ENCODE peak calls at places on chromosomes 1 and 21, in eight cellular contexts. D is CD8-positive, alpha-beta T cell; K is A549; B is suprapubic skin; H is aorta; N is lung; L is stomach; M is CD8-positive, alpha-beta memory T cell. R is an unnamed sample. For H3K9me3, the result is how much of the 10 kb centered on the place peaks cover.

GRCh38 chr1:213507472-213508223 is 456.6 kb downstream of the RPS6KC1 start:
- DNase-seq in K (no peak), H (no peak), D (no peak), B (no peak), M (no peak), L (no peak), N (no peak), R (no peak)

GRCh38 chr1:224205438-224205840 is 22.4 kb downstream of the DEGS1 start:
- DNase-seq in N (no peak), L (no peak), K (no peak), M (no peak), H (no peak), B (no peak), D (no peak), R (peak)

GRCh38 chr1:43776043-43776761 is 68.9 kb downstream of the ST3GAL3 start:
- DNase-seq in L (no peak), K (no peak), M (no peak), B (no peak), N (no peak), D (no peak), H (no peak), R (no peak)

GRCh38 chr1:10641976-10642375 is 154.5 kb downstream of the CASZ1 start:
- DNase-seq in H (no peak), D (no peak), M (no peak), L (no peak), K (no peak), N (no peak), B (no peak), R (no peak)

GRCh38 chr1:55987491-55988255 is 591.7 kb downstream of the PLPP3 start:
- DNase-seq in H (no peak), N (no peak), B (no peak), L (no peak), K (no peak), M (no peak), D (no peak), R (no peak)

GRCh38 chr1:154726903-154727302 is 118.9 kb upstream of the ADAR start:
- DNase-seq in H (no peak), M (no peak), B (no peak), K (no peak), L (no peak), D (no peak), N (no peak), R (no peak)

GRCh38 chr1:15916916-15917315 is 59.0 kb downstream of the ZBTB17 start:
- DNase-seq in H (no peak), N (no peak), L (no peak), M (no peak), D (no peak), K (no peak), B (no peak), R (no peak)

GRCh38 chr1:155205035-155205434 is 2.7 kb downstream of the THBS3 start:
- DNase-seq in L (no peak), D (no peak), M (peak), B (no peak), H (peak), N (no peak), K (no peak), R (no peak)

GRCh38 chr1:2166695-2167094 is 27.9 kb downstream of the FAAP20 start:
- DNase-seq in B (no peak), M (no peak), K (no peak), N (no peak), L (no peak), H (no peak), D (no peak), R (no peak)

GRCh38 chr1:151165281-151165737 is 393 bp downstream of the LYSMD1 start:
- DNase-seq in N (peak), M (peak), B (no peak), K (peak), L (no peak), H (peak), D (no peak), R (no peak)

GRCh38 chr1:36864182-36865079 is 169.9 kb downstream of the GRIK3 start:
- DNase-seq in M (no peak), N (no peak), H (no peak), D (no peak), B (no peak), L (no peak), K (no peak), R (no peak)

GRCh38 chr1:231781887-231782286 is 155.3 kb downstream of the DISC1 start:
- DNase-seq in H (no peak), N (no peak), M (no peak), B (no peak), D (no peak), L (no peak), K (no peak), R (no peak)

GRCh38 chr1:77796695-77797405 is 17.4 kb downstream of the MIGA1 start:
- DNase-seq in B (no peak), M (no peak), D (no peak), N (no peak), L (no peak), K (no peak), H (no peak), R (no peak)

GRCh38 chr1:234331511-234331910 is 41.7 kb upstream of the COA6 start:
- DNase-seq in L (no peak), M (no peak), H (no peak), K (no peak), B (no peak), D (no peak), N (no peak), R (no peak)

GRCh38 chr1:215679231-215679630 is 112.1 kb downstream of the KCTD3 start:
- DNase-seq in D (no peak), L (no peak), K (no peak), N (no peak), M (no peak), H (no peak), B (no peak), R (no peak)

GRCh38 chr1:44819594-44820327 is 11.4 kb downstream of the BTBD19 start:
- DNase-seq in D (peak), M (peak), H (peak), L (peak), N (peak), B (peak), K (peak), R (peak)

GRCh38 chr1:220300442-220301121 is 28.3 kb upstream of the RAB3GAP2 start:
- DNase-seq in D (no peak), L (peak), K (no peak), H (peak), N (peak), B (peak), M (no peak), R (peak)

GRCh38 chr1:184945034-184945433 is 29.3 kb downstream of the NIBAN1 start:
- DNase-seq in M (no peak), H (no peak), K (no peak), B (no peak), D (no peak), L (no peak), N (no peak), R (no peak)

GRCh38 chr1:85864727-85865126 is 156.5 kb upstream of the ZNHIT6 start:
- DNase-seq in D (no peak), N (no peak), B (no peak), K (no peak), M (no peak), L (no peak), H (no peak), R (no peak)

GRCh38 chr1:237366667-237367066 is 324.7 kb downstream of the RYR2 start:
- DNase-seq in D (no peak), H (no peak), K (no peak), N (no peak), L (no peak), B (no peak), M (no peak), R (no peak)

GRCh38 chr1:20048563-20048962 is 21.4 kb upstream of the PLA2G5 start:
- DNase-seq in K (no peak), H (no peak), M (no peak), B (no peak), L (no peak), N (no peak), D (no peak), R (no peak)

GRCh38 chr1:156578006-156578405 is 1.5 kb upstream of the TTC24 start:
- DNase-seq in D (no peak), L (no peak), N (no peak), B (no peak), K (no peak), M (no peak), H (no peak), R (no peak)

GRCh38 chr1:113540328-113540727 is 150.0 kb downstream of the MAGI3 start:
- DNase-seq in B (no peak), K (no peak), M (no peak), H (no peak), L (no peak), D (no peak), N (no peak), R (no peak)

GRCh38 chr21:15015622-15016471 is 49.0 kb downstream of the NRIP1 start:
- DNase-seq in N (no peak), B (no peak), D (no peak), L (no peak), K (peak), H (no peak), M (no peak), R (peak)

GRCh38 chr1:40849801-40850592 is 12.2 kb downstream of the CITED4 start:
- DNase-seq in M (peak), N (peak), D (peak), H (peak), L (peak), B (no peak), K (peak), R (peak)

GRCh38 chr21:39065912-39066311 is 117.3 kb downstream of the PSMG1 start:
- DNase-seq in B (no peak), M (no peak), N (no peak), D (no peak), K (no peak), H (no peak), L (no peak), R (no peak)

GRCh38 chr1:101250656-101251272 is 13.9 kb downstream of the S1PR1 start:
- DNase-seq in M (no peak), H (no peak), B (no peak), D (no peak), K (no peak), N (no peak), L (no peak), R (no peak)

GRCh38 chr1:231414260-231415016 is 7.6 kb downstream of the EGLN1 start:
- DNase-seq in B (no peak), N (no peak), D (no peak), M (no peak), L (no peak), H (no peak), K (no peak), R (no peak)

GRCh38 chr1:214899908-214900470 is 182.5 kb upstream of the KCNK2 start:
- DNase-seq in K (peak), D (no peak), H (no peak), L (no peak), B (no peak), M (no peak), N (no peak), R (no peak)

GRCh38 chr21:42232176-42232825 is 13.4 kb downstream of the ABCG1 start:
- DNase-seq in N (no peak), D (no peak), K (no peak), H (no peak), M (no peak), B (no peak), L (no peak), R (no peak)

GRCh38 chr1:226945106-226945857 is 5.2 kb downstream of the COQ8A start:
- DNase-seq in N (no peak), B (no peak), M (no peak), K (no peak), D (no peak), H (no peak), L (peak), R (no peak)

GRCh38 chr1:97254731-97255463 is 533.3 kb downstream of the PTBP2 start:
- DNase-seq in H (no peak), K (no peak), N (no peak), L (no peak), B (no peak), M (no peak), D (no peak), R (no peak)

GRCh38 chr21:46122241-46122671 is 24.3 kb downstream of the COL6A2 start:
- DNase-seq in H (peak), M (peak), B (no peak), D (no peak), N (no peak), K (peak), L (peak), R (peak)

GRCh38 chr1:190679032-190679431 is 201.4 kb upstream of the BRINP3 start:
- DNase-seq in H (no peak), D (no peak), L (no peak), N (no peak), K (no peak), B (no peak), M (no peak), R (no peak)

GRCh38 chr1:217661407-217661806 is 30.3 kb downstream of the SPATA17 start:
- DNase-seq in D (no peak), M (no peak), B (no peak), L (no peak), H (no peak), N (no peak), K (no peak), R (no peak)

GRCh38 chr1:180932373-180932772 is 19.7 kb downstream of the KIAA1614 start:
- DNase-seq in L (no peak), K (no peak), B (no peak), M (no peak), D (no peak), N (no peak), H (no peak), R (no peak)
- H3K9me3 ChIP-seq in L (under half), K (under half), B (under half), M (under half), D (under half), N (under half), H (under half), R (under half)

GRCh38 chr1:28086651-28087050 is 1.8 kb downstream of the EYA3 start:
- DNase-seq in H (no peak), K (no peak), N (no peak), B (no peak), M (no peak), D (no peak), L (no peak), R (no peak)
- H3K4me3 ChIP-seq in H (no peak), K (no peak), N (no peak), B (no peak), M (no peak), D (no peak), L (no peak), R (no peak)

DNA sequence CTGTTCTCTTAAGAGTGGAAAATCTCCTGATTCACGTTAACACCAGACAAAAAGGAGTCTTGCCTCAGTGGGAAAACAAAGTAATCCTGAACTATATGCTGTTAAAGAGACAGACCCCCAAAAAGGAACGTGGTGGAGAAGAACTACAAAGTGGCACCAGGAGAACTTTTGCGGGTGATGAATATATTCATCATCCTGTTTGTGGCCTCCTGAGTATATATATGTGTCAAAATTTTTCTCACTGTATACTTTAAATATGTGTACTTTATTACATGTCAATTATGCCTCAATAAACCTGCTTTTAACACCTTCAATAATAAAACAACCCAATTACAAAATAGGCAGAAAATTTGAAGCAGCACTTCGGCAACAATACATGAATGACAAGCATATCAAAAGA is 31.1 kb downstream of the ZNF644 start:
- DNase-seq in N (no peak), D (no peak), M (no peak), K (no peak), L (no peak), H (no peak), B (no peak), R (no peak)
- H3K9me3 ChIP-seq in N (under half), D (under half), M (under half), K (under half), L (under half), H (under half), B (under half), R (under half)

GRCh38 chr1:1124786-1125642 is 9.1 kb upstream of the C1orf159 start:
- DNase-seq in M (no peak), L (peak), H (no peak), K (no peak), D (no peak), B (no peak), N (no peak), R (no peak)
- H3K4me3 ChIP-seq in M (no peak), L (no peak), H (no peak), K (no peak), D (no peak), B (no peak), N (no peak), R (no peak)

R was measured in SJSA1.